ENCODE peak calls at places on chromosomes 7 and 10, in eight cellular contexts. One of them, this sample, is unnamed.
A peak's percentile ranks its signal among the peaks of the same experiment; 100 is the strongest.

GRCh38 chr7:140003913-140004382 is 58.8 kb downstream of the PARP12 start:
- DNase-seq in GM10248: peak; percentile 73
- DNase-seq in HFF-Myc: peak; percentile 17
- DNase-seq in IMR-90: peak; percentile 75
- DNase-seq in osteoblast: peak; percentile 93
- DNase-seq in fibroblast of the aortic adventitia: peak; percentile 82
- DNase-seq in GM13977: peak; percentile 79
- DNase-seq in A549: peak; percentile 80
- DNase-seq in this sample: peak; percentile 65

GRCh38 chr7:98225913-98226614 is 14.8 kb downstream of the BHLHA15 start:
- DNase-seq in fibroblast of the aortic adventitia: no peak
- DNase-seq in osteoblast: no peak
- DNase-seq in GM10248: no peak
- DNase-seq in A549: no peak
- DNase-seq in HFF-Myc: no peak
- DNase-seq in GM13977: no peak
- DNase-seq in IMR-90: no peak
- DNase-seq in this sample: no peak

GRCh38 chr7:140062118-140062527 is 628 bp downstream of the PARP12 start:
- DNase-seq in GM13977: peak; percentile 65
- DNase-seq in HFF-Myc: no peak
- DNase-seq in GM10248: peak; percentile 40
- DNase-seq in IMR-90: no peak
- DNase-seq in fibroblast of the aortic adventitia: no peak
- DNase-seq in A549: no peak
- DNase-seq in osteoblast: no peak
- DNase-seq in this sample: no peak

GRCh38 chr10:52387744-52388143 is 73.7 kb downstream of the DKK1 start:
- DNase-seq in A549: no peak
- DNase-seq in GM13977: no peak
- DNase-seq in fibroblast of the aortic adventitia: no peak
- DNase-seq in HFF-Myc: no peak
- DNase-seq in IMR-90: no peak
- DNase-seq in GM10248: no peak
- DNase-seq in osteoblast: no peak
- DNase-seq in this sample: no peak

GRCh38 chr7:105673367-105674188 is 92.3 kb upstream of the EFCAB10 start:
- DNase-seq in fibroblast of the aortic adventitia: no peak
- DNase-seq in HFF-Myc: no peak
- DNase-seq in GM10248: no peak
- DNase-seq in A549: no peak
- DNase-seq in GM13977: no peak
- DNase-seq in IMR-90: no peak
- DNase-seq in osteoblast: no peak
- DNase-seq in this sample: no peak

GRCh38 chr7:155292680-155293226 is 4.9 kb upstream of the INSIG1 start:
- DNase-seq in fibroblast of the aortic adventitia: no peak
- DNase-seq in A549: no peak
- DNase-seq in osteoblast: no peak
- DNase-seq in GM13977: no peak
- DNase-seq in GM10248: no peak
- DNase-seq in HFF-Myc: no peak
- DNase-seq in IMR-90: no peak
- DNase-seq in this sample: no peak

GRCh38 chr7:22582860-22583640 is 83.1 kb upstream of the STEAP1B start:
- DNase-seq in GM13977: no peak
- DNase-seq in IMR-90: peak; percentile 89
- DNase-seq in GM10248: no peak
- DNase-seq in A549: peak; percentile 48
- DNase-seq in fibroblast of the aortic adventitia: peak; percentile 95
- DNase-seq in osteoblast: peak; percentile 48
- DNase-seq in HFF-Myc: peak; percentile 96
- DNase-seq in this sample: peak; percentile 97

GRCh38 chr7:108026116-108026515 is 23.2 kb upstream of the LAMB1 start:
- DNase-seq in A549: no peak
- DNase-seq in fibroblast of the aortic adventitia: no peak
- DNase-seq in HFF-Myc: no peak
- DNase-seq in GM13977: no peak
- DNase-seq in GM10248: no peak
- DNase-seq in IMR-90: no peak
- DNase-seq in osteoblast: no peak
- DNase-seq in this sample: no peak

GRCh38 chr7:100895956-100896742 is 461 bp upstream of the ACHE start:
- DNase-seq in GM10248: no peak
- DNase-seq in GM13977: peak; percentile 73
- DNase-seq in IMR-90: no peak
- DNase-seq in A549: no peak
- DNase-seq in osteoblast: peak; percentile 73
- DNase-seq in fibroblast of the aortic adventitia: no peak
- DNase-seq in HFF-Myc: no peak
- DNase-seq in this sample: no peak

GRCh38 chr10:52488606-52489485 is 174.8 kb downstream of the DKK1 start:
- DNase-seq in GM13977: peak; percentile 17
- DNase-seq in A549: no peak
- DNase-seq in HFF-Myc: peak; percentile 21
- DNase-seq in GM10248: peak; percentile 15
- DNase-seq in IMR-90: peak; percentile 61
- DNase-seq in osteoblast: no peak
- DNase-seq in fibroblast of the aortic adventitia: peak; percentile 83
- DNase-seq in this sample: peak; percentile 49

GRCh38 chr10:21961847-21962246 is 41.7 kb downstream of the DNAJC1 start:
- DNase-seq in fibroblast of the aortic adventitia: peak; percentile 36
- DNase-seq in A549: no peak
- DNase-seq in GM10248: no peak
- DNase-seq in IMR-90: peak; percentile 10
- DNase-seq in osteoblast: no peak
- DNase-seq in HFF-Myc: no peak
- DNase-seq in GM13977: no peak
- DNase-seq in this sample: no peak

GRCh38 chr7:124553485-124553884 is 212.1 kb downstream of the GPR37 start:
- DNase-seq in A549: no peak
- DNase-seq in osteoblast: no peak
- DNase-seq in IMR-90: no peak
- DNase-seq in fibroblast of the aortic adventitia: no peak
- DNase-seq in HFF-Myc: no peak
- DNase-seq in GM13977: no peak
- DNase-seq in GM10248: no peak
- DNase-seq in this sample: no peak

GRCh38 chr10:5364916-5365434 is at the start of gene UCN3:
- DNase-seq in osteoblast: no peak
- DNase-seq in GM13977: no peak
- DNase-seq in A549: no peak
- DNase-seq in IMR-90: no peak
- DNase-seq in HFF-Myc: no peak
- DNase-seq in GM10248: no peak
- DNase-seq in fibroblast of the aortic adventitia: no peak
- DNase-seq in this sample: no peak

GRCh38 chr10:86224354-86225097 is 142.1 kb downstream of the GRID1 start:
- DNase-seq in A549: no peak
- DNase-seq in GM13977: no peak
- DNase-seq in osteoblast: peak; percentile 74
- DNase-seq in IMR-90: no peak
- DNase-seq in HFF-Myc: no peak
- DNase-seq in GM10248: no peak
- DNase-seq in fibroblast of the aortic adventitia: no peak
- DNase-seq in this sample: no peak

GRCh38 chr10:78184851-78185692 is 151.4 kb downstream of the RPS24 start:
- DNase-seq in IMR-90: peak; percentile 37
- DNase-seq in HFF-Myc: no peak
- DNase-seq in A549: no peak
- DNase-seq in fibroblast of the aortic adventitia: peak; percentile 54
- DNase-seq in osteoblast: peak; percentile 88
- DNase-seq in GM13977: no peak
- DNase-seq in GM10248: no peak
- DNase-seq in this sample: no peak

GRCh38 chr7:151245360-151246160 is 2.9 kb downstream of the SMARCD3 start:
- DNase-seq in HFF-Myc: no peak
- DNase-seq in GM13977: peak; percentile 91
- DNase-seq in fibroblast of the aortic adventitia: no peak
- DNase-seq in A549: peak; percentile 88
- DNase-seq in osteoblast: peak; percentile 99
- DNase-seq in IMR-90: no peak
- DNase-seq in GM10248: peak; percentile 88
- DNase-seq in this sample: no peak

GRCh38 chr10:89301721-89302445 is at the start of gene IFIT2:
- DNase-seq in GM13977: peak; percentile 37
- DNase-seq in fibroblast of the aortic adventitia: peak; percentile 75
- DNase-seq in osteoblast: peak; percentile 43
- DNase-seq in IMR-90: peak; percentile 80
- DNase-seq in A549: peak; percentile 47
- DNase-seq in HFF-Myc: no peak
- DNase-seq in GM10248: peak; percentile 59
- DNase-seq in this sample: peak; percentile 79
- TF ChIP-seq CTCF in GM13977: no peak
- TF ChIP-seq CTCF in fibroblast of the aortic adventitia: no peak
- TF ChIP-seq CTCF in osteoblast: no peak
- TF ChIP-seq CTCF in IMR-90: no peak
- TF ChIP-seq CTCF in A549: no peak
- TF ChIP-seq CTCF in HFF-Myc: no peak
- TF ChIP-seq CTCF in GM10248: no peak
- TF ChIP-seq CTCF in this sample: no peak

GRCh38 chr7:2175091-2175490 is 57.7 kb downstream of the MAD1L1 start:
- DNase-seq in IMR-90: no peak
- DNase-seq in GM13977: no peak
- DNase-seq in osteoblast: peak; percentile 97
- DNase-seq in GM10248: no peak
- DNase-seq in fibroblast of the aortic adventitia: no peak
- DNase-seq in HFF-Myc: no peak
- DNase-seq in A549: no peak
- DNase-seq in this sample: no peak
- TF ChIP-seq CTCF in IMR-90: no peak
- TF ChIP-seq CTCF in GM13977: no peak
- TF ChIP-seq CTCF in osteoblast: no peak
- TF ChIP-seq CTCF in GM10248: no peak
- TF ChIP-seq CTCF in fibroblast of the aortic adventitia: no peak
- TF ChIP-seq CTCF in HFF-Myc: no peak
- TF ChIP-seq CTCF in A549: no peak
- TF ChIP-seq CTCF in this sample: peak; percentile 14

GRCh38 chr7:26686448-26686981 is 177.9 kb downstream of the SKAP2 start:
- DNase-seq in osteoblast: no peak
- DNase-seq in GM10248: no peak
- DNase-seq in A549: no peak
- DNase-seq in GM13977: no peak
- DNase-seq in HFF-Myc: no peak
- DNase-seq in IMR-90: peak; percentile 92
- DNase-seq in fibroblast of the aortic adventitia: peak; percentile 62
- DNase-seq in this sample: peak; percentile 54
- TF ChIP-seq CTCF in osteoblast: peak; percentile 73
- TF ChIP-seq CTCF in GM10248: peak; percentile 58
- TF ChIP-seq CTCF in A549: peak; percentile 88
- TF ChIP-seq CTCF in GM13977: peak; percentile 45
- TF ChIP-seq CTCF in HFF-Myc: peak; percentile 40
- TF ChIP-seq CTCF in IMR-90: peak; percentile 64
- TF ChIP-seq CTCF in fibroblast of the aortic adventitia: peak; percentile 58
- TF ChIP-seq CTCF in this sample: peak; percentile 63

GRCh38 chr7:121271098-121271497 is 57.7 kb upstream of the WNT16 start:
- DNase-seq in IMR-90: no peak
- DNase-seq in fibroblast of the aortic adventitia: no peak
- DNase-seq in A549: no peak
- DNase-seq in GM10248: no peak
- DNase-seq in HFF-Myc: no peak
- DNase-seq in GM13977: no peak
- DNase-seq in osteoblast: peak; percentile 42
- DNase-seq in this sample: no peak
- TF ChIP-seq CTCF in IMR-90: no peak
- TF ChIP-seq CTCF in fibroblast of the aortic adventitia: no peak
- TF ChIP-seq CTCF in A549: no peak
- TF ChIP-seq CTCF in GM10248: no peak
- TF ChIP-seq CTCF in HFF-Myc: no peak
- TF ChIP-seq CTCF in GM13977: no peak
- TF ChIP-seq CTCF in osteoblast: no peak
- TF ChIP-seq CTCF in this sample: no peak

GRCh38 chr10:106571216-106571954 is 593.1 kb downstream of the SORCS1 start:
- DNase-seq in HFF-Myc: no peak
- DNase-seq in fibroblast of the aortic adventitia: peak; percentile 52
- DNase-seq in IMR-90: peak; percentile 61
- DNase-seq in A549: no peak
- DNase-seq in GM13977: peak; percentile 18
- DNase-seq in GM10248: no peak
- DNase-seq in osteoblast: no peak
- DNase-seq in this sample: peak; percentile 53
- TF ChIP-seq CTCF in HFF-Myc: peak; percentile 61
- TF ChIP-seq CTCF in fibroblast of the aortic adventitia: peak; percentile 46
- TF ChIP-seq CTCF in IMR-90: peak; percentile 50
- TF ChIP-seq CTCF in A549: peak; percentile 16
- TF ChIP-seq CTCF in GM13977: peak; percentile 39
- TF ChIP-seq CTCF in GM10248: peak; percentile 37
- TF ChIP-seq CTCF in osteoblast: no peak
- TF ChIP-seq CTCF in this sample: peak; percentile 60

GRCh38 chr7:41885748-41886147 is 182.9 kb upstream of the INHBA start:
- DNase-seq in osteoblast: no peak
- DNase-seq in GM10248: no peak
- DNase-seq in HFF-Myc: no peak
- DNase-seq in IMR-90: peak; percentile 55
- DNase-seq in A549: no peak
- DNase-seq in GM13977: no peak
- DNase-seq in fibroblast of the aortic adventitia: peak; percentile 75
- DNase-seq in this sample: peak; percentile 36

GRCh38 chr7:41885078-41885477 is 182.2 kb upstream of the INHBA start:
- DNase-seq in fibroblast of the aortic adventitia: peak; percentile 53
- DNase-seq in HFF-Myc: no peak
- DNase-seq in GM13977: no peak
- DNase-seq in A549: no peak
- DNase-seq in osteoblast: peak; percentile 38
- DNase-seq in GM10248: no peak
- DNase-seq in IMR-90: peak; percentile 64
- DNase-seq in this sample: peak; percentile 53

GRCh38 chr7:41886257-41886905 is 183.5 kb upstream of the INHBA start:
- DNase-seq in GM10248: peak; percentile 24
- DNase-seq in A549: no peak
- DNase-seq in HFF-Myc: peak; percentile 82
- DNase-seq in fibroblast of the aortic adventitia: peak; percentile 93
- DNase-seq in osteoblast: peak; percentile 85
- DNase-seq in GM13977: no peak
- DNase-seq in IMR-90: peak; percentile 95
- DNase-seq in this sample: peak; percentile 97

GRCh38 chr7:41887446-41887845 is 184.6 kb upstream of the INHBA start:
- DNase-seq in GM13977: no peak
- DNase-seq in osteoblast: no peak
- DNase-seq in GM10248: no peak
- DNase-seq in A549: no peak
- DNase-seq in fibroblast of the aortic adventitia: peak; percentile 53
- DNase-seq in IMR-90: no peak
- DNase-seq in HFF-Myc: no peak
- DNase-seq in this sample: peak; percentile 11

GRCh38 chr7:41886906-41887311 is 184.0 kb upstream of the INHBA start:
- DNase-seq in GM10248: no peak
- DNase-seq in osteoblast: peak; percentile 88
- DNase-seq in IMR-90: peak; percentile 98
- DNase-seq in A549: no peak
- DNase-seq in fibroblast of the aortic adventitia: peak; percentile 98
- DNase-seq in HFF-Myc: peak; percentile 85
- DNase-seq in GM13977: no peak
- DNase-seq in this sample: peak; percentile 98
- TF ChIP-seq CTCF in GM10248: no peak
- TF ChIP-seq CTCF in osteoblast: peak; percentile 58
- TF ChIP-seq CTCF in IMR-90: peak; percentile 56
- TF ChIP-seq CTCF in A549: no peak
- TF ChIP-seq CTCF in fibroblast of the aortic adventitia: peak; percentile 69
- TF ChIP-seq CTCF in HFF-Myc: peak; percentile 40
- TF ChIP-seq CTCF in GM13977: no peak
- TF ChIP-seq CTCF in this sample: peak; percentile 66